ENCODE peak calls at places on chromosomes 2 and 18, in five cellular contexts. V is transverse colon, F is K562, A is spleen, Q is stomach. W is an unnamed sample.

GRCh38 chr2:8255448-8255800 is 426.4 kb upstream of the ID2 start:
- DNase-seq in F (no peak), Q (no peak), V (no peak), A (no peak), W (no peak)

GRCh38 chr2:110853516-110853915 is 121.1 kb downstream of the ACOXL start:
- DNase-seq in Q (peak; percentile 45), F (peak; percentile 42), V (peak; percentile 59), A (peak; percentile 80), W (no peak)

GRCh38 chr18:74402806-74403433 is 54.2 kb downstream of the DIPK1C start:
- DNase-seq in F (no peak), Q (peak; percentile 19), A (no peak), V (no peak), W (no peak)

GRCh38 chr2:30252723-30253688 is 21.7 kb downstream of the LBH start:
- DNase-seq in F (peak; percentile 89), Q (peak; percentile 58), A (no peak), V (peak; percentile 26), W (no peak)

GRCh38 chr2:172397136-172397825 is 30.1 kb upstream of the ITGA6 start:
- DNase-seq in A (no peak), Q (no peak), F (no peak), V (no peak), W (no peak)

GRCh38 chr2:9256147-9256546 is 49.5 kb downstream of the ASAP2 start:
- DNase-seq in V (no peak), F (no peak), Q (no peak), A (no peak), W (no peak)

GRCh38 chr2:48471048-48471474 is 58.9 kb upstream of the STON1 start:
- DNase-seq in A (no peak), V (no peak), Q (no peak), F (peak; percentile 26), W (no peak)

GRCh38 chr18:446941-447560 is 53.5 kb downstream of the COLEC12 start:
- DNase-seq in Q (no peak), V (no peak), A (no peak), F (no peak), W (peak; percentile 70)

GRCh38 chr2:64221935-64222334 is 77.7 kb upstream of the PELI1 start:
- DNase-seq in A (no peak), Q (no peak), F (no peak), V (no peak), W (no peak)

GRCh38 chr2:204177977-204178522 is 241.5 kb downstream of the ICOS start:
- DNase-seq in F (peak; percentile 18), Q (peak; percentile 56), A (peak; percentile 76), V (peak; percentile 57), W (no peak)

GRCh38 chr2:56127013-56127772 is 56.6 kb upstream of the CCDC85A start:
- DNase-seq in F (no peak), Q (no peak), A (no peak), V (no peak), W (no peak)

GRCh38 chr2:121697108-121697631 is 39.5 kb downstream of the NIFK start:
- DNase-seq in F (peak; percentile 34), V (no peak), A (no peak), Q (peak; percentile 52), W (no peak)

GRCh38 chr2:172012688-172013358 is 13.1 kb downstream of the METAP1D start:
- DNase-seq in A (no peak), Q (no peak), F (no peak), V (no peak), W (no peak)

GRCh38 chr2:98445167-98445522 is 487 bp downstream of the INPP4A start:
- DNase-seq in F (no peak), A (peak; percentile 89), Q (no peak), V (no peak), W (no peak)

GRCh38 chr2:45872211-45872610 is 220.7 kb downstream of the PRKCE start:
- DNase-seq in A (no peak), Q (no peak), V (no peak), F (no peak), W (no peak)

GRCh38 chr18:47247036-47247832 is 4.2 kb downstream of the SKOR2 start:
- DNase-seq in Q (no peak), F (no peak), A (no peak), V (no peak), W (no peak)
- H3K4me3 ChIP-seq in Q (peak overlapping the region; percentile 30), F (no peak overlapping the region), A (no peak overlapping the region), V (no peak overlapping the region), W (no peak overlapping the region)

GRCh38 chr2:227545990-227546389 is 52.7 kb upstream of the SCYGR2 start:
- DNase-seq in V (no peak), A (peak; percentile 72), Q (no peak), F (no peak), W (no peak)
- TF ChIP-seq CTCF in V (no peak), A (no peak), Q (no peak), F (peak; percentile 25), W (no peak)

GRCh38 chr2:11562476-11562875 is 28.6 kb downstream of the GREB1 start:
- DNase-seq in F (no peak), Q (no peak), V (no peak), A (peak; percentile 56), W (no peak)

GRCh38 chr2:11562011-11562410 is 28.2 kb downstream of the GREB1 start:
- DNase-seq in A (no peak), V (no peak), F (peak; percentile 40), Q (peak; percentile 9), W (no peak)

GRCh38 chr2:11559786-11560155 is 25.9 kb downstream of the GREB1 start:
- DNase-seq in A (peak; percentile 22), Q (no peak), F (no peak), V (no peak), W (no peak)

GRCh38 chr2:11559066-11559785 is 25.4 kb downstream of the GREB1 start:
- DNase-seq in Q (no peak), A (peak; percentile 21), F (no peak), V (no peak), W (no peak)

DNA sequence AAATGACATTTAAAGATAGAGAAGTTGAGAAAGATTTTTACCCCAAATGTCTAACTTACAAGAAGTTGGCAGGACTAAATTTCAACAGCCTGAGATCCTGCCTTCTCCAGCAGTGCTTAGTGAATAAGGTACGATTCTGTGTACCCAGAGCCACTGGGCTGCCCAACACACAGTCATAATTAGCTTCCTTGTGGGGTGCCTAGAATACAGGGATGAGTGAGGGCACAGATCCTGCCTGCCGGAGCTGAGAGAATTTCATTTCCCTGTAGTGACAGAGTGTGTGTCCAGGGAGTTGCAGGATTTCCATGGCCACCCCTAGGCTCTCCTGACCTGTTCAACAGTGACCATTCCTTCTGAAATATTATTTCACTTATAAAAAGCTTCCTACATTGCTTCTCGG is 27.0 kb downstream of the GREB1 start:
- DNase-seq in A (peak; percentile 19), F (no peak), Q (peak; percentile 4), V (no peak), W (no peak)
- TF ChIP-seq POLR2AphosphoS5 in A (no peak), F (no peak), Q (no peak), V (no peak), W (no peak)

GRCh38 chr2:96117701-96118588 is 1.6 kb upstream of the ADRA2B start:
- DNase-seq in Q (no peak), F (peak; percentile 38), V (no peak), A (peak; percentile 73), W (no peak)
- H3K4me3 ChIP-seq in Q (no peak overlapping the region), F (no peak overlapping the region), V (no peak overlapping the region), A (no peak overlapping the region), W (no peak overlapping the region)

GRCh38 chr18:72848534-72849237 is 19.1 kb downstream of the NETO1 start:
- DNase-seq in F (no peak), Q (no peak), A (no peak), V (no peak), W (no peak)
- TF ChIP-seq CTCF in F (no peak), Q (no peak), A (no peak), V (no peak), W (no peak)

GRCh38 chr18:25725461-25725860 is 365.0 kb downstream of the SS18 start:
- DNase-seq in V (no peak), F (no peak), Q (no peak), A (no peak), W (no peak)

GRCh38 chr18:25724121-25724520 is 366.3 kb downstream of the SS18 start:
- DNase-seq in V (no peak), A (no peak), F (no peak), Q (no peak), W (no peak)

GRCh38 chr18:25727281-25727680 is 363.1 kb downstream of the SS18 start:
- DNase-seq in F (no peak), Q (no peak), V (no peak), A (no peak), W (no peak)

GRCh38 chr18:25724997-25725396 is 365.4 kb downstream of the SS18 start:
- DNase-seq in F (no peak), V (no peak), A (no peak), Q (no peak), W (no peak)

DNA sequence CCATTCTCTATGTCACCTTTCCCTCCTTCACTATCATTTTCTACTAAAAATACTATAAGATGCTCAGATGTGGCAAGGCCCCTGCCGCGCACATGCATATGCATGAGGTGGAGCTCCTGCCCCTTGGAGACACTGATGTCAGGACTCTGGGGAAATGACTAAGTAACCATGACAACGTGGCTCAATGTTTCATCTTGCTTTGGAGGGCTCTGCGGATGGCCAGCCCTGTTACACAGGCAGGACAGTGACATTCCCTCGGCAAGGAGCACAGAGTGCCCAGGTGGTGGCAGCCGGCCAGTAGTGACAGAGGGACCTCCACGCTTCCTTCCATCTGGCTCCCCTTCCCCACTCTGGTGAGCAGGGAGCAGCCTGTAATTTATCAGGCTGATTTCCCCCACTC is 364.1 kb downstream of the SS18 start:
- DNase-seq in Q (no peak), F (no peak), A (no peak), V (no peak), W (no peak)
- TF ChIP-seq POLR2AphosphoS5 in Q (no peak), F (no peak), A (no peak), V (no peak), W (no peak)

GRCh38 chr2:99462084-99462483 is 27.7 kb downstream of the REV1 start:
- DNase-seq in V (no peak), Q (no peak), F (no peak), A (no peak), W (no peak)
- H3K4me3 ChIP-seq in V (no peak overlapping the region), Q (no peak overlapping the region), F (no peak overlapping the region), A (no peak overlapping the region), W (no peak overlapping the region)

W was measured in HL-60.